ENCODE peak calls at places on chromosome 7, in six cellular contexts. One of them, this sample, is unnamed.
A peak's percentile ranks its signal among the peaks of the same experiment; 100 is the strongest.

GRCh38 chr7:48041665-48041995 is 6.3 kb downstream of the C7orf57 start:
- DNase-seq in Panc1: no peak
- DNase-seq in MM.1S: no peak
- DNase-seq in cardiac muscle cell: no peak
- DNase-seq in adrenal gland: no peak
- DNase-seq in GM23338: no peak
- DNase-seq in this sample: no peak

GRCh38 chr7:108026116-108026515 is 23.2 kb upstream of the LAMB1 start:
- DNase-seq in Panc1: no peak
- DNase-seq in GM23338: no peak
- DNase-seq in MM.1S: no peak
- DNase-seq in cardiac muscle cell: no peak
- DNase-seq in adrenal gland: no peak
- DNase-seq in this sample: no peak

GRCh38 chr7:112421666-112422486 is 28.4 kb upstream of the IFRD1 start:
- DNase-seq in cardiac muscle cell: no peak
- DNase-seq in Panc1: no peak
- DNase-seq in GM23338: peak; percentile 67
- DNase-seq in MM.1S: peak; percentile 77
- DNase-seq in adrenal gland: no peak
- DNase-seq in this sample: no peak

GRCh38 chr7:19560111-19560883 is 148.5 kb downstream of the POLR1F start:
- DNase-seq in adrenal gland: no peak
- DNase-seq in MM.1S: no peak
- DNase-seq in Panc1: peak; percentile 22
- DNase-seq in GM23338: peak; percentile 3
- DNase-seq in cardiac muscle cell: no peak
- DNase-seq in this sample: no peak

GRCh38 chr7:101545441-101546190 is 83.5 kb downstream of the MYL10 start:
- DNase-seq in Panc1: no peak
- DNase-seq in adrenal gland: no peak
- DNase-seq in GM23338: no peak
- DNase-seq in MM.1S: no peak
- DNase-seq in cardiac muscle cell: no peak
- DNase-seq in this sample: no peak

GRCh38 chr7:76330673-76331072 is 28.1 kb downstream of the YWHAG start:
- DNase-seq in adrenal gland: no peak
- DNase-seq in MM.1S: no peak
- DNase-seq in Panc1: no peak
- DNase-seq in cardiac muscle cell: no peak
- DNase-seq in GM23338: peak; percentile 55
- DNase-seq in this sample: no peak

GRCh38 chr7:22113041-22113440 is 167.3 kb upstream of the CDCA7L start:
- DNase-seq in MM.1S: no peak
- DNase-seq in adrenal gland: no peak
- DNase-seq in GM23338: no peak
- DNase-seq in cardiac muscle cell: no peak
- DNase-seq in Panc1: no peak
- DNase-seq in this sample: no peak

GRCh38 chr7:20514364-20514763 is 101.1 kb upstream of the ABCB5 start:
- DNase-seq in cardiac muscle cell: peak; percentile 67
- DNase-seq in Panc1: no peak
- DNase-seq in GM23338: no peak
- DNase-seq in adrenal gland: peak; percentile 56
- DNase-seq in MM.1S: peak; percentile 34
- DNase-seq in this sample: no peak

DNA sequence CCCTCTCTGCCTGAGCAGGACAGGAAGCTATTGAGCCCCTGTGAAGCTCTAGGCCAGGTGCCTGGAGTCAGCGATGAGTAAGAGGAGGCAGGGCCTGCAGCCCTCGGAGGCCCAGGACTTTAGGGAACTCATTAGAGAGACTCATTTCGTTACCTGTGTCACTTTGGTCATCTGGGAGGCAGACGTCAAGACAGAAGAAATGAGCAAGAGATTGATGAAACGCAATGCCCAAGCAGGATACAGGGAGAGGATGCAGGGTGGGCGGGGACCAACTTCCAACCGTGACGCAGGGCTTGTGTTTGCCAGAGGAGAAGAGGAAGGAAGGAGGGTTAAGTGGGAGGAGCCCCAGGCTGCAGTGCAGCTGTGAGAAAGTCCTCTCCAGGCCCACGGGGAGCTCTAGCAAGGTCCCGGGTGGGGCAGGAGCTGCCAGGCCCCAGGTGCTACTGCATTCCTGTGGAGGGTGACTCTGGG is 26.4 kb upstream of the GNA12 start:
- DNase-seq in MM.1S: no peak
- DNase-seq in cardiac muscle cell: no peak
- DNase-seq in Panc1: no peak
- DNase-seq in GM23338: peak; percentile 59
- DNase-seq in adrenal gland: peak; percentile 60
- DNase-seq in this sample: peak; percentile 61
- H3K4me3 ChIP-seq in MM.1S: no peak overlapping the region
- H3K4me3 ChIP-seq in cardiac muscle cell: no peak overlapping the region
- H3K4me3 ChIP-seq in Panc1: no peak overlapping the region
- H3K4me3 ChIP-seq in GM23338: no peak overlapping the region
- H3K4me3 ChIP-seq in adrenal gland: no peak overlapping the region
- H3K4me3 ChIP-seq in this sample: peak overlapping the region; percentile 52

GRCh38 chr7:44307905-44308740 is 17.3 kb downstream of the CAMK2B start:
- DNase-seq in MM.1S: no peak
- DNase-seq in Panc1: no peak
- DNase-seq in adrenal gland: no peak
- DNase-seq in GM23338: no peak
- DNase-seq in cardiac muscle cell: no peak
- DNase-seq in this sample: no peak

GRCh38 chr7:44309271-44310091 is 15.9 kb downstream of the CAMK2B start:
- DNase-seq in cardiac muscle cell: peak; percentile 75
- DNase-seq in GM23338: peak; percentile 84
- DNase-seq in MM.1S: peak; percentile 53
- DNase-seq in Panc1: no peak
- DNase-seq in adrenal gland: peak; percentile 73
- DNase-seq in this sample: no peak

GRCh38 chr7:44308741-44309270 is 16.6 kb downstream of the CAMK2B start:
- DNase-seq in Panc1: no peak
- DNase-seq in GM23338: no peak
- DNase-seq in cardiac muscle cell: no peak
- DNase-seq in adrenal gland: no peak
- DNase-seq in MM.1S: no peak
- DNase-seq in this sample: no peak

GRCh38 chr7:44311561-44312495 is 13.6 kb downstream of the CAMK2B start:
- DNase-seq in GM23338: no peak
- DNase-seq in adrenal gland: no peak
- DNase-seq in cardiac muscle cell: no peak
- DNase-seq in MM.1S: no peak
- DNase-seq in Panc1: no peak
- DNase-seq in this sample: no peak

DNA sequence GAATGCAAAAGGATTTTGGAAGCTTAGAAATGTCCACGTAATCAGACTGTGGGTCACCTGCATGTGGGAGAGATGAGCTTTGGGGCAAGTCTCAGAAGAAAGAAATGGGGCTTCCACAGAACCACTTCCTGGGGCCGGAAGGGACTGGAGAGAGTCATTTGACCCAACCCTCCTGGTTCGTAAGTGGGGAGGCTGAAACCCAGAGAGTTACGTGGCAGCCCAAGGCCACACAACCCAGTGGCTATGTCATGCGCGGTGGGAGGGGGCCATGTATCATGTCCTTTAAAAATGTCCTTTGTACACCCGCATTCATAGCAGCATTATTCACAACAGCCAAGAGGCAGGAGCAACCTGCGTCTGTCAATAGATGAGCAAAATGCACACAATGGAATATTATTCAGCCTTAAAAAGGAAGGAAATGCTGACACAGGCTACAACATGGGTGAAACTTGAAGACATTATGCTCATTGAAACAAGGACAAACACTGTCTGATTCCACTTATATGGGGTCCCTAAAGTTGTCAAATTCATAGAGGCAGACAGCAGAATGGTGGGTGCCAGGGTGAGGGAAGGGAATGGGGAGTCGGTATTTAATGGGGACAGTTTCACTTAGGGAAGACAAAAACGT is 15.1 kb downstream of the CAMK2B start:
- DNase-seq in cardiac muscle cell: no peak
- DNase-seq in GM23338: no peak
- DNase-seq in MM.1S: no peak
- DNase-seq in adrenal gland: peak; percentile 76
- DNase-seq in Panc1: no peak
- DNase-seq in this sample: peak; percentile 13
- H3K4me3 ChIP-seq in cardiac muscle cell: peak overlapping the region; percentile 5
- H3K4me3 ChIP-seq in GM23338: peak overlapping the region; percentile 75
- H3K4me3 ChIP-seq in MM.1S: peak overlapping the region; percentile 56
- H3K4me3 ChIP-seq in adrenal gland: no peak overlapping the region
- H3K4me3 ChIP-seq in Panc1: no peak overlapping the region
- H3K4me3 ChIP-seq in this sample: no peak overlapping the region

GRCh38 chr7:30321992-30322637 is 37.7 kb downstream of the ZNRF2 start:
- DNase-seq in Panc1: no peak
- DNase-seq in adrenal gland: no peak
- DNase-seq in cardiac muscle cell: no peak
- DNase-seq in MM.1S: peak; percentile 72
- DNase-seq in GM23338: no peak
- DNase-seq in this sample: peak; percentile 29
- H3K4me3 ChIP-seq in Panc1: peak overlapping the region; percentile 25
- H3K4me3 ChIP-seq in adrenal gland: no peak overlapping the region
- H3K4me3 ChIP-seq in cardiac muscle cell: no peak overlapping the region
- H3K4me3 ChIP-seq in MM.1S: peak overlapping the region; percentile 59
- H3K4me3 ChIP-seq in GM23338: no peak overlapping the region
- H3K4me3 ChIP-seq in this sample: peak overlapping the region; percentile 32

DNA sequence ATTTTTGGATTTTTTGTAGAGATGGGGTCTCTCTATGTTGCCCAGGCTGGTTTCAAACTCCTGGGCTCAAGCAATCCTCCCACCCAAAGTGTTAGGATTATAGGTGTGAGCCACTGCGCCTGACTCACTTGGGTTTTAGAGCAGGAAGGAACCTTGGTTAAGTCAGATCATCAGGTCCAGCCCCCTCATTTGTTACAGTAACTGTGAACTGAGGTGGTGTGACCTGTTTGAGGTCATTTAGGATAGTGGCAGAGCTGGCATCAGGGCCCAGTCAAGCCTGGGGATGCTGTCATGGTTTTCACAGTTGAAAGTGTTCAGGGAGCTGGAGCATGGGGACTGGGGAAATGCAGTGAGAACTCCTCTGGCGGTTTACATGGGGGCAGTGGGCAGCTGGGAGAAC is 159.6 kb downstream of the TAX1BP1 start:
- DNase-seq in cardiac muscle cell: no peak
- DNase-seq in Panc1: no peak
- DNase-seq in GM23338: no peak
- DNase-seq in MM.1S: no peak
- DNase-seq in adrenal gland: no peak
- DNase-seq in this sample: no peak
- H3K4me3 ChIP-seq in cardiac muscle cell: no peak overlapping the region
- H3K4me3 ChIP-seq in Panc1: no peak overlapping the region
- H3K4me3 ChIP-seq in GM23338: no peak overlapping the region
- H3K4me3 ChIP-seq in MM.1S: no peak overlapping the region
- H3K4me3 ChIP-seq in adrenal gland: no peak overlapping the region
- H3K4me3 ChIP-seq in this sample: no peak overlapping the region

DNA sequence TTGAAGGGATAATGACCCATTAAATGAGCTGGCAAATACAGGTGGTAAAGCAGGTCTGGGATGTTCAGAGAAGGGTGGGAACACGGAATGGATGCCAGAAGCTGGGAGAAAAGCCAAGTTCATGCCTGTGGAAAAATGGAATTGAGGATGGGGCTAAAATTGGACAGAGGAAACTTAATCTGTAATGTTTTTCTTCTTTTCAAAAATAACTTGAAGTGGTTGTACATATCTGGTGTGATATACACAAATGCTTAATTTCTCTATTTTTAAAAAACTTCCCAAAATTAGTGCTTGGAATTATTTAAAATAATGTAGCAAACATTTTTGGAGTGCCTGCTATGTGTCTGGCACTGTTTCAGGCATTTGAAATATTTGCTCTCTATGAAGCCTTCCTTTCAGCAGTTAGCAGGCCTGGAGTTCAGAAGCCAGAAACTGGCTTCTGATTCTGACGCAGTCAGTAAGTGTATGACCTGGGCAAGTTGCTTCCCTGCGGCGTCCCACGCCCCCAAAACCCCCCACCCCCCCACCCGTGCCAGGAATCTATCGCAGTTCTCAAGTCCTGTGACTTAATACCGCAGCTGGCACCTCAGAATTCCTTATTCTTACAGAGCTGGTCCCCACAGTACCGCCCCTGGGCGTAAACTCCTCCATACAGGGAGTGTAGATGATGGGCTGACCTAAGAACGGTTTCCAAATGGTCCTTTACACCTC is 843 bp upstream of the MALSU1 start:
- DNase-seq in cardiac muscle cell: peak; percentile 35
- DNase-seq in GM23338: peak; percentile 27
- DNase-seq in adrenal gland: no peak
- DNase-seq in MM.1S: no peak
- DNase-seq in Panc1: no peak
- DNase-seq in this sample: no peak
- H3K4me3 ChIP-seq in cardiac muscle cell: peak overlapping the region; percentile 90
- H3K4me3 ChIP-seq in GM23338: peak overlapping the region; percentile 78
- H3K4me3 ChIP-seq in adrenal gland: no peak overlapping the region
- H3K4me3 ChIP-seq in MM.1S: peak overlapping the region; percentile 95
- H3K4me3 ChIP-seq in Panc1: peak overlapping the region; percentile 99
- H3K4me3 ChIP-seq in this sample: peak overlapping the region; percentile 93